ENCODE peak calls at places on chromosomes 13 and 19, in eight cellular contexts. A is astrocyte; B is activated T-helper 1 cell treated with Interleukin-2 at 50 U/mL for 16 hours; M is HEK293T; N is stimulated activated CD4-positive, alpha-beta T cell treated with anti-CD3 and anti-CD28 coated beads, Interleukin-15, amount 100 ng/mL, for 48 hours; X is putamen; D is endothelial cell; C is nucleus accumbens. I is an unnamed sample.
A peak's percentile ranks its signal among the peaks of the same experiment; 100 is the strongest.

GRCh38 chr19:40613669-40614594 is 12.8 kb downstream of the LTBP4 start:
- DNase-seq in M (peak; percentile 69), B (peak; percentile 70), N (peak; percentile 82), C (no peak), X (no peak), A (peak; percentile 81), D (peak; percentile 69), I (no peak)

GRCh38 chr19:16235811-16236710 is 38.4 kb downstream of the AP1M1 start:
- DNase-seq in B (no peak), X (no peak), D (no peak), C (no peak), M (no peak), N (no peak), A (no peak), I (no peak)

GRCh38 chr19:17089238-17089637 is 13.7 kb downstream of the MYO9B start:
- DNase-seq in M (no peak), B (no peak), D (no peak), N (no peak), C (no peak), A (peak; percentile 73), X (no peak), I (no peak)

GRCh38 chr13:98446234-98446621 is 130.7 kb downstream of the STK24 start:
- DNase-seq in D (no peak), A (no peak), B (no peak), C (no peak), X (no peak), M (no peak), N (no peak), I (no peak)

GRCh38 chr19:3338541-3339181 is 27.7 kb upstream of the NFIC start:
- DNase-seq in M (no peak), A (no peak), B (peak; percentile 54), X (no peak), N (no peak), C (no peak), D (no peak), I (no peak)

GRCh38 chr19:3012522-3013260 is 16.4 kb downstream of the TLE2 start:
- DNase-seq in B (no peak), X (no peak), D (no peak), N (no peak), M (no peak), A (no peak), C (no peak), I (no peak)

GRCh38 chr13:97911311-97912138 is 42.0 kb upstream of the IPO5 start:
- DNase-seq in X (no peak), B (no peak), D (peak; percentile 5), A (peak; percentile 25), N (no peak), C (no peak), M (peak; percentile 36), I (peak; percentile 37)

GRCh38 chr19:54341295-54341694 is 2.3 kb upstream of the LILRA4 start:
- DNase-seq in A (no peak), N (no peak), D (no peak), M (no peak), B (no peak), X (no peak), C (no peak), I (no peak)

GRCh38 chr19:45729774-45730388 is 815 bp downstream of the FBXO46 start:
- DNase-seq in N (no peak), X (no peak), C (no peak), D (no peak), B (no peak), M (no peak), A (no peak), I (no peak)

GRCh38 chr19:30529876-30530275 is 157.7 kb downstream of the ZNF536 start:
- DNase-seq in X (no peak), N (no peak), A (no peak), D (no peak), C (no peak), B (no peak), M (no peak), I (no peak)

GRCh38 chr19:15123900-15124299 is 16.7 kb downstream of the SYDE1 start:
- DNase-seq in C (peak; percentile 80), N (no peak), M (no peak), A (no peak), X (peak; percentile 68), D (no peak), B (no peak), I (no peak)